ENCODE peak calls at places on chromosome 17, in five cellular contexts. One of them, this sample, is unnamed. For H3K4me1, the result is how much of the 10 kb centered on the place peaks cover.

GRCh38 chr17:41118721-41119120 is 548 bp upstream of the KRTAP4-11 start:
- DNase-seq in esophagus muscularis mucosa: no peak
- DNase-seq in IMR-90: peak
- DNase-seq in adrenal gland: no peak
- DNase-seq in suprapubic skin: no peak
- DNase-seq in this sample: no peak

GRCh38 chr17:66661411-66661843 is 173.5 kb upstream of the CACNG5 start:
- DNase-seq in IMR-90: peak
- DNase-seq in adrenal gland: peak
- DNase-seq in esophagus muscularis mucosa: no peak
- DNase-seq in suprapubic skin: no peak
- DNase-seq in this sample: no peak

GRCh38 chr17:7864995-7865650 is 7.3 kb downstream of the CYB5D1 start:
- DNase-seq in IMR-90: no peak
- DNase-seq in suprapubic skin: no peak
- DNase-seq in adrenal gland: no peak
- DNase-seq in esophagus muscularis mucosa: no peak
- DNase-seq in this sample: no peak

GRCh38 chr17:32523017-32523680 is 36.4 kb downstream of the CDK5R1 start:
- DNase-seq in adrenal gland: no peak
- DNase-seq in suprapubic skin: peak
- DNase-seq in IMR-90: no peak
- DNase-seq in esophagus muscularis mucosa: no peak
- DNase-seq in this sample: no peak

GRCh38 chr17:83192161-83192788 is 112.9 kb downstream of the METRNL start:
- DNase-seq in esophagus muscularis mucosa: no peak
- DNase-seq in IMR-90: peak
- DNase-seq in adrenal gland: no peak
- DNase-seq in suprapubic skin: peak
- DNase-seq in this sample: peak

GRCh38 chr17:50482110-50482509 is 3.5 kb downstream of the RSAD1 start:
- DNase-seq in suprapubic skin: no peak
- DNase-seq in adrenal gland: no peak
- DNase-seq in IMR-90: no peak
- DNase-seq in esophagus muscularis mucosa: no peak
- DNase-seq in this sample: no peak

GRCh38 chr17:7523033-7523432 is 25.8 kb upstream of the TNFSF12 start:
- DNase-seq in adrenal gland: no peak
- DNase-seq in suprapubic skin: no peak
- DNase-seq in esophagus muscularis mucosa: no peak
- DNase-seq in IMR-90: no peak
- DNase-seq in this sample: peak

GRCh38 chr17:17408236-17408794 is 68.5 kb upstream of the MED9 start:
- DNase-seq in suprapubic skin: no peak
- DNase-seq in esophagus muscularis mucosa: no peak
- DNase-seq in adrenal gland: no peak
- DNase-seq in IMR-90: peak
- DNase-seq in this sample: no peak

GRCh38 chr17:60442271-60443201 is 20.2 kb downstream of the CHCT1 start:
- DNase-seq in adrenal gland: no peak
- DNase-seq in suprapubic skin: no peak
- DNase-seq in IMR-90: peak
- DNase-seq in esophagus muscularis mucosa: no peak
- DNase-seq in this sample: no peak

GRCh38 chr17:181213-182163 is at the start of gene DOC2B:
- DNase-seq in suprapubic skin: no peak
- DNase-seq in adrenal gland: peak
- DNase-seq in esophagus muscularis mucosa: no peak
- DNase-seq in IMR-90: peak
- DNase-seq in this sample: peak

GRCh38 chr17:61217878-61218437 is 181.7 kb upstream of the TBX2 start:
- DNase-seq in esophagus muscularis mucosa: no peak
- DNase-seq in adrenal gland: no peak
- DNase-seq in IMR-90: no peak
- DNase-seq in suprapubic skin: no peak
- DNase-seq in this sample: no peak

GRCh38 chr17:10745231-10745630 is 15.4 kb upstream of the TMEM220 start:
- DNase-seq in IMR-90: no peak
- DNase-seq in esophagus muscularis mucosa: no peak
- DNase-seq in adrenal gland: no peak
- DNase-seq in suprapubic skin: no peak
- DNase-seq in this sample: no peak

GRCh38 chr17:12133183-12133582 is 112.5 kb downstream of the MAP2K4 start:
- DNase-seq in IMR-90: peak
- DNase-seq in suprapubic skin: no peak
- DNase-seq in esophagus muscularis mucosa: no peak
- DNase-seq in adrenal gland: no peak
- DNase-seq in this sample: no peak

GRCh38 chr17:45018514-45019176 is 32.8 kb downstream of the DCAKD start:
- DNase-seq in IMR-90: peak
- DNase-seq in suprapubic skin: no peak
- DNase-seq in adrenal gland: peak
- DNase-seq in esophagus muscularis mucosa: no peak
- DNase-seq in this sample: no peak

GRCh38 chr17:19364699-19365498 is 2.4 kb upstream of the B9D1 start:
- DNase-seq in esophagus muscularis mucosa: no peak
- DNase-seq in adrenal gland: peak
- DNase-seq in IMR-90: no peak
- DNase-seq in suprapubic skin: no peak
- DNase-seq in this sample: no peak

GRCh38 chr17:751269-752001 is 629 bp downstream of the GEMIN4 start:
- DNase-seq in suprapubic skin: no peak
- DNase-seq in esophagus muscularis mucosa: no peak
- DNase-seq in IMR-90: peak
- DNase-seq in adrenal gland: no peak
- DNase-seq in this sample: peak

DNA sequence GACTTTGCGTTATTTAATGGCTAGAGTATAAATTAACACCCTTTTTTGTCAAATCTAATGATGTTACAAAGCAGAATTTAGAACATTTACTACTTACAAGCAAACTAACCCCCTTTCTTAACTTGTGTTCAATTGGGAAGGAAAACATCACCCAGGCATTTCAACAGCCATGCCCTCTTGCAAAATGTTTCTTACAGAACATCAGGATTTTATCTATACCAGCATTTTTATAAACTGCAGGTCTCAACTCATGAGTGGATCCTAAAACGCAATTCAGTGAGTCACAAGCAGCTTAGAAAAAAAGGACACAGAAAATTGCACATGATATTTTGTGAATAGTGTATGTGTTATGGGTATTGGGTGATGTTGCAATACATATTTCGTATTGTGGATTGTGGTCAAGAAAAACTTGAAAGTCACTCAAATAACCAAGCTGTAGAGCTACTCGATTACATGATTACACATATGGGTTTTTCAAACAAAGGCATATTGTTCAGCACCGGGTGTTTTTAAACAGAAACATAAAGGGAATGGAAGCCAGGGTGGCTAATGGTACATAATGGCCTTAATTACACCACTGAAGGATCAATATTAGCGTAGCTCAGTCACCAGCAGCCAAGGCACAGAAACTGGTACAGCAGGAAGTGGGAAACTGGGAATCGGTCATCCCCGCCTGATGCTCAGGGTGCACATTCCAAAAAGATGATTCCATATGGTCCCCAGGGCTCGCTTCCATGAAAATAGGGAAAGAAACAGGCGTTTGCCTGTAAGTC is 1.4 kb downstream of the WIPI1 start:
- DNase-seq in adrenal gland: no peak
- DNase-seq in suprapubic skin: no peak
- DNase-seq in IMR-90: peak
- DNase-seq in esophagus muscularis mucosa: no peak
- DNase-seq in this sample: no peak
- H3K4me3 ChIP-seq in adrenal gland: no peak
- H3K4me3 ChIP-seq in suprapubic skin: peak
- H3K4me3 ChIP-seq in IMR-90: peak
- H3K4me3 ChIP-seq in esophagus muscularis mucosa: peak
- H3K4me3 ChIP-seq in this sample: peak

GRCh38 chr17:21549107-21549687 is 143.1 kb upstream of the KCNJ18 start:
- DNase-seq in suprapubic skin: no peak
- DNase-seq in adrenal gland: no peak
- DNase-seq in IMR-90: peak
- DNase-seq in esophagus muscularis mucosa: no peak
- DNase-seq in this sample: no peak

GRCh38 chr17:21548236-21548635 is 144.1 kb upstream of the KCNJ18 start:
- DNase-seq in suprapubic skin: no peak
- DNase-seq in esophagus muscularis mucosa: no peak
- DNase-seq in adrenal gland: no peak
- DNase-seq in IMR-90: no peak
- DNase-seq in this sample: no peak

GRCh38 chr17:21542070-21542469 is 150.3 kb upstream of the KCNJ18 start:
- DNase-seq in esophagus muscularis mucosa: no peak
- DNase-seq in suprapubic skin: no peak
- DNase-seq in adrenal gland: no peak
- DNase-seq in IMR-90: no peak
- DNase-seq in this sample: no peak

GRCh38 chr17:21542991-21543390 is 149.3 kb upstream of the KCNJ18 start:
- DNase-seq in adrenal gland: no peak
- DNase-seq in esophagus muscularis mucosa: no peak
- DNase-seq in suprapubic skin: no peak
- DNase-seq in IMR-90: no peak
- DNase-seq in this sample: no peak

GRCh38 chr17:21545051-21545450 is 147.3 kb upstream of the KCNJ18 start:
- DNase-seq in esophagus muscularis mucosa: no peak
- DNase-seq in suprapubic skin: no peak
- DNase-seq in IMR-90: no peak
- DNase-seq in adrenal gland: no peak
- DNase-seq in this sample: no peak
- TF ChIP-seq POLR2A in esophagus muscularis mucosa: no peak
- TF ChIP-seq POLR2A in suprapubic skin: no peak
- TF ChIP-seq POLR2A in IMR-90: no peak
- TF ChIP-seq POLR2A in adrenal gland: no peak
- TF ChIP-seq POLR2A in this sample: no peak

DNA sequence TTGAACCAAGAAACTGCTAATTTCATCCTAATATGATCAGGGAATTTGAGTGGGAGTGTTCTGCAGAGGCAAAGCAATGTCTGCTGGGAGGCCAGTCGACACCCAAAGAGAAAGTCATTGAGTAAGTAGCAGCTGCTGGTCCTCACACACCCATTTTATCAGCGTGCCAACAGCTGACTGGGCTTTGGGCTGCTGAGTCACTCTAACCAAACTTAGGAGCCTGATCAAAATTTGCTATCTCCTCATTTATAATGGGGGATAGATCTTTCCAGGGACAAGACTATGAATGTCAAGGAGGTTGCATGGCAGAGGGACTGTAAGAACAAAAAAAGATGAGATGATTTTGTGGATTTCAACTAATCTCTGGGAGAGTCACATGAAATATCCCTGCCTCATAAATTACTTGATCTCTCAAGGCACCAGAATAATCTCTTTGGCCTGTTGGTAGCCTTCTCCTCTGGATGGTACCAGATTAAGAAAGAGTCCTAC is 32.9 kb downstream of the CPSF4L start:
- DNase-seq in suprapubic skin: peak
- DNase-seq in adrenal gland: peak
- DNase-seq in esophagus muscularis mucosa: no peak
- DNase-seq in IMR-90: peak
- DNase-seq in this sample: peak
- H3K4me1 ChIP-seq in suprapubic skin: half or more
- H3K4me1 ChIP-seq in adrenal gland: half or more
- H3K4me1 ChIP-seq in esophagus muscularis mucosa: half or more
- H3K4me1 ChIP-seq in IMR-90: under half
- H3K4me1 ChIP-seq in this sample: under half

GRCh38 chr17:70258465-70258864 is 89.1 kb downstream of the KCNJ2 start:
- DNase-seq in suprapubic skin: no peak
- DNase-seq in IMR-90: no peak
- DNase-seq in adrenal gland: no peak
- DNase-seq in esophagus muscularis mucosa: no peak
- DNase-seq in this sample: no peak
- H3K4me3 ChIP-seq in suprapubic skin: no peak
- H3K4me3 ChIP-seq in IMR-90: no peak
- H3K4me3 ChIP-seq in adrenal gland: no peak
- H3K4me3 ChIP-seq in esophagus muscularis mucosa: no peak
- H3K4me3 ChIP-seq in this sample: no peak

GRCh38 chr17:39200957-39201510 is 951 bp downstream of the RPL19 start:
- DNase-seq in esophagus muscularis mucosa: no peak
- DNase-seq in suprapubic skin: no peak
- DNase-seq in adrenal gland: peak
- DNase-seq in IMR-90: no peak
- DNase-seq in this sample: no peak
- TF ChIP-seq POLR2A in esophagus muscularis mucosa: no peak
- TF ChIP-seq POLR2A in suprapubic skin: no peak
- TF ChIP-seq POLR2A in adrenal gland: no peak
- TF ChIP-seq POLR2A in IMR-90: no peak
- TF ChIP-seq POLR2A in this sample: no peak

GRCh38 chr17:21208352-21208751 is 5.6 kb downstream of the TMEM11 start:
- DNase-seq in suprapubic skin: no peak
- DNase-seq in IMR-90: no peak
- DNase-seq in adrenal gland: no peak
- DNase-seq in esophagus muscularis mucosa: no peak
- DNase-seq in this sample: no peak
- H3K4me1 ChIP-seq in suprapubic skin: half or more
- H3K4me1 ChIP-seq in IMR-90: under half
- H3K4me1 ChIP-seq in adrenal gland: under half
- H3K4me1 ChIP-seq in esophagus muscularis mucosa: half or more
- H3K4me1 ChIP-seq in this sample: half or more

DNA sequence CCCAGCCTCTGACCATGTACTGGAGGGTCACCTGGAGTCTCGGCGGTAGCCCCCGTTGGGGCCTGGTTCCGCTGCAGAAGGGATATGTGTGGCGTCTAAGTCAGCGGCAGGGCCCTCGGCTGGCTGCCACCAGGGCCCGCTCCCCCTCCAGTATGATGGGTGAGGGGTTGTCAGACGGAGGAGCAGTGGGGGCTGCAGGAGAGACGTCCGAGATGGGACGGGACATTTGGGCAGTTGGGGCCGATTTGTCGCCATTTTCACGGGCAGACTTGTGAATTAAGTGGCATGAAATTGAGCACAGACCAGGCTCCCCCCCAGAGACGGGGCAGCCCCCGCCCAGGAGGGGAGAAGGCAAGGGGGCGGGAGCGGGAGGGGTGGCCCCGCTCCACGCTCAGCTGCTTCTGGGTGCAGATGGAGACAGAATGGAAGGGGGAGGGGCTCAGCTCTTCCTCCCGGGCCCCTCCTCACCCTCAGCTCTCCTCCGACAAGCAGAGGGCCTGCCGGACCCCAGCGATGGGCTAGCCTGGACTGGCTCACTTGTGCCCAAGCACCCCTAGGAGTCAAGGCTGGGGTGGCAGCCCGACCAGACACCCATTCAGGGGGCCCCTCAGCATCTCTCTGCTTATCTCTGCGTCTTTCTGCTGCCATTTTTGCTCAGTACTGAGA is 52.6 kb upstream of the LHX1 start:
- DNase-seq in esophagus muscularis mucosa: no peak
- DNase-seq in adrenal gland: no peak
- DNase-seq in suprapubic skin: no peak
- DNase-seq in IMR-90: no peak
- DNase-seq in this sample: no peak
- H3K4me3 ChIP-seq in esophagus muscularis mucosa: no peak
- H3K4me3 ChIP-seq in adrenal gland: no peak
- H3K4me3 ChIP-seq in suprapubic skin: no peak
- H3K4me3 ChIP-seq in IMR-90: no peak
- H3K4me3 ChIP-seq in this sample: no peak

GRCh38 chr17:76382803-76383644 is 1.4 kb upstream of the SPHK1 start:
- DNase-seq in esophagus muscularis mucosa: no peak
- DNase-seq in adrenal gland: no peak
- DNase-seq in suprapubic skin: no peak
- DNase-seq in IMR-90: peak
- DNase-seq in this sample: no peak
- TF ChIP-seq POLR2A in esophagus muscularis mucosa: no peak
- TF ChIP-seq POLR2A in adrenal gland: no peak
- TF ChIP-seq POLR2A in suprapubic skin: no peak
- TF ChIP-seq POLR2A in IMR-90: peak
- TF ChIP-seq POLR2A in this sample: no peak

GRCh38 chr17:48575066-48575582 is 3.0 kb downstream of the HOXB4 start:
- DNase-seq in adrenal gland: no peak
- DNase-seq in suprapubic skin: no peak
- DNase-seq in IMR-90: peak
- DNase-seq in esophagus muscularis mucosa: no peak
- DNase-seq in this sample: no peak
- H3K4me1 ChIP-seq in adrenal gland: under half
- H3K4me1 ChIP-seq in suprapubic skin: half or more
- H3K4me1 ChIP-seq in IMR-90: under half
- H3K4me1 ChIP-seq in esophagus muscularis mucosa: half or more
- H3K4me1 ChIP-seq in this sample: under half